ENCODE peak calls at places on chromosomes 1 and 21, in five cellular contexts. One of them, this sample, is unnamed.
A peak's percentile ranks its signal among the peaks of the same experiment; 100 is the strongest.

GRCh38 chr1:201887116-201887866 is 1.4 kb upstream of the SHISA4 start:
- DNase-seq in astrocyte of the spinal cord: no peak
- DNase-seq in cardiac fibroblast: no peak
- DNase-seq in CD8-positive, alpha-beta T cell: no peak
- DNase-seq in adrenal gland: peak; percentile 77
- DNase-seq in this sample: no peak

GRCh38 chr21:42439284-42440186 is 35.8 kb downstream of the UBASH3A start:
- DNase-seq in astrocyte of the spinal cord: no peak
- DNase-seq in cardiac fibroblast: no peak
- DNase-seq in CD8-positive, alpha-beta T cell: no peak
- DNase-seq in adrenal gland: no peak
- DNase-seq in this sample: no peak

GRCh38 chr1:203522237-203522636 is 28.3 kb downstream of the OPTC start:
- DNase-seq in astrocyte of the spinal cord: peak; percentile 48
- DNase-seq in cardiac fibroblast: no peak
- DNase-seq in CD8-positive, alpha-beta T cell: no peak
- DNase-seq in adrenal gland: no peak
- DNase-seq in this sample: no peak

GRCh38 chr1:182610606-182611194 is 6.5 kb upstream of the RGS16 start:
- DNase-seq in astrocyte of the spinal cord: no peak
- DNase-seq in cardiac fibroblast: no peak
- DNase-seq in CD8-positive, alpha-beta T cell: no peak
- DNase-seq in adrenal gland: no peak
- DNase-seq in this sample: no peak

GRCh38 chr1:144551107-144551542 is 41.6 kb upstream of the PPIAL4F start:
- DNase-seq in astrocyte of the spinal cord: no peak
- DNase-seq in cardiac fibroblast: no peak
- DNase-seq in CD8-positive, alpha-beta T cell: no peak
- DNase-seq in adrenal gland: no peak
- DNase-seq in this sample: no peak

GRCh38 chr1:168864266-168864665 is 135.3 kb upstream of the DPT start:
- DNase-seq in astrocyte of the spinal cord: no peak
- DNase-seq in cardiac fibroblast: no peak
- DNase-seq in CD8-positive, alpha-beta T cell: no peak
- DNase-seq in adrenal gland: no peak
- DNase-seq in this sample: no peak

GRCh38 chr1:44553771-44554170 is 120.5 kb downstream of the TMEM53 start:
- DNase-seq in astrocyte of the spinal cord: peak; percentile 23
- DNase-seq in cardiac fibroblast: peak; percentile 48
- DNase-seq in CD8-positive, alpha-beta T cell: no peak
- DNase-seq in adrenal gland: no peak
- DNase-seq in this sample: no peak

GRCh38 chr1:160779662-160780397 is 16.1 kb upstream of the LY9 start:
- DNase-seq in astrocyte of the spinal cord: no peak
- DNase-seq in cardiac fibroblast: no peak
- DNase-seq in CD8-positive, alpha-beta T cell: no peak
- DNase-seq in adrenal gland: no peak
- DNase-seq in this sample: no peak

GRCh38 chr1:162987866-162988265 is 81.3 kb upstream of the RGS4 start:
- DNase-seq in astrocyte of the spinal cord: peak; percentile 69
- DNase-seq in cardiac fibroblast: no peak
- DNase-seq in CD8-positive, alpha-beta T cell: no peak
- DNase-seq in adrenal gland: peak; percentile 40
- DNase-seq in this sample: no peak

GRCh38 chr1:225772323-225772768 is 5.3 kb upstream of the SRP9 start:
- DNase-seq in astrocyte of the spinal cord: peak; percentile 87
- DNase-seq in cardiac fibroblast: peak; percentile 92
- DNase-seq in CD8-positive, alpha-beta T cell: no peak
- DNase-seq in adrenal gland: peak; percentile 85
- DNase-seq in this sample: no peak

GRCh38 chr21:41481191-41481590 is 26.8 kb downstream of the TMPRSS2 start:
- DNase-seq in astrocyte of the spinal cord: peak; percentile 24
- DNase-seq in cardiac fibroblast: no peak
- DNase-seq in CD8-positive, alpha-beta T cell: no peak
- DNase-seq in adrenal gland: no peak
- DNase-seq in this sample: no peak

GRCh38 chr1:7117599-7118281 is 332.5 kb downstream of the CAMTA1 start:
- DNase-seq in astrocyte of the spinal cord: peak; percentile 96
- DNase-seq in cardiac fibroblast: peak; percentile 76
- DNase-seq in CD8-positive, alpha-beta T cell: no peak
- DNase-seq in adrenal gland: peak; percentile 18
- DNase-seq in this sample: no peak

GRCh38 chr1:97017895-97018294 is 296.3 kb downstream of the PTBP2 start:
- DNase-seq in astrocyte of the spinal cord: no peak
- DNase-seq in cardiac fibroblast: no peak
- DNase-seq in CD8-positive, alpha-beta T cell: no peak
- DNase-seq in adrenal gland: no peak
- DNase-seq in this sample: no peak

GRCh38 chr1:67853704-67854103 is 20.4 kb upstream of the GNG12 start:
- DNase-seq in astrocyte of the spinal cord: peak; percentile 92
- DNase-seq in cardiac fibroblast: peak; percentile 88
- DNase-seq in CD8-positive, alpha-beta T cell: no peak
- DNase-seq in adrenal gland: peak; percentile 67
- DNase-seq in this sample: no peak

GRCh38 chr1:179744401-179745130 is 1.5 kb downstream of the FAM163A start:
- DNase-seq in astrocyte of the spinal cord: no peak
- DNase-seq in cardiac fibroblast: no peak
- DNase-seq in CD8-positive, alpha-beta T cell: no peak
- DNase-seq in adrenal gland: no peak
- DNase-seq in this sample: no peak

GRCh38 chr1:229018674-229019295 is 252.1 kb upstream of the RAB4A start:
- DNase-seq in astrocyte of the spinal cord: no peak
- DNase-seq in cardiac fibroblast: no peak
- DNase-seq in CD8-positive, alpha-beta T cell: no peak
- DNase-seq in adrenal gland: no peak
- DNase-seq in this sample: no peak

GRCh38 chr1:164950453-164951052 is 391.6 kb downstream of the PBX1 start:
- DNase-seq in astrocyte of the spinal cord: no peak
- DNase-seq in cardiac fibroblast: no peak
- DNase-seq in CD8-positive, alpha-beta T cell: no peak
- DNase-seq in adrenal gland: no peak
- DNase-seq in this sample: no peak

GRCh38 chr1:34746785-34747637 is 7.8 kb upstream of the GJB5 start:
- DNase-seq in astrocyte of the spinal cord: no peak
- DNase-seq in cardiac fibroblast: no peak
- DNase-seq in CD8-positive, alpha-beta T cell: no peak
- DNase-seq in adrenal gland: no peak
- DNase-seq in this sample: no peak

GRCh38 chr21:45537746-45538291 is 4.4 kb downstream of the SLC19A1 start:
- DNase-seq in astrocyte of the spinal cord: no peak
- DNase-seq in cardiac fibroblast: no peak
- DNase-seq in CD8-positive, alpha-beta T cell: no peak
- DNase-seq in adrenal gland: peak; percentile 12
- DNase-seq in this sample: no peak

GRCh38 chr1:95252422-95252821 is 18.4 kb downstream of the RWDD3 start:
- DNase-seq in astrocyte of the spinal cord: no peak
- DNase-seq in cardiac fibroblast: no peak
- DNase-seq in CD8-positive, alpha-beta T cell: no peak
- DNase-seq in adrenal gland: no peak
- DNase-seq in this sample: no peak

GRCh38 chr21:28704746-28705145 is 287.9 kb downstream of the LTN1 start:
- DNase-seq in astrocyte of the spinal cord: peak; percentile 16
- DNase-seq in cardiac fibroblast: peak; percentile 72
- DNase-seq in CD8-positive, alpha-beta T cell: no peak
- DNase-seq in adrenal gland: no peak
- DNase-seq in this sample: no peak

GRCh38 chr1:101757985-101758384 is 238.7 kb downstream of the OLFM3 start:
- DNase-seq in astrocyte of the spinal cord: no peak
- DNase-seq in cardiac fibroblast: no peak
- DNase-seq in CD8-positive, alpha-beta T cell: no peak
- DNase-seq in adrenal gland: no peak
- DNase-seq in this sample: no peak

GRCh38 chr1:203797948-203798347 is 2.5 kb downstream of the ZBED6 start:
- DNase-seq in astrocyte of the spinal cord: no peak
- DNase-seq in cardiac fibroblast: no peak
- DNase-seq in CD8-positive, alpha-beta T cell: no peak
- DNase-seq in adrenal gland: no peak
- DNase-seq in this sample: no peak

GRCh38 chr1:26015358-26015757 is 6.2 kb upstream of the EXTL1 start:
- DNase-seq in astrocyte of the spinal cord: no peak
- DNase-seq in cardiac fibroblast: peak; percentile 89
- DNase-seq in CD8-positive, alpha-beta T cell: no peak
- DNase-seq in adrenal gland: peak; percentile 72
- DNase-seq in this sample: no peak

GRCh38 chr1:88519156-88519555 is 164.9 kb upstream of the PKN2 start:
- DNase-seq in astrocyte of the spinal cord: peak; percentile 77
- DNase-seq in cardiac fibroblast: no peak
- DNase-seq in CD8-positive, alpha-beta T cell: no peak
- DNase-seq in adrenal gland: no peak
- DNase-seq in this sample: no peak

GRCh38 chr21:33042812-33043211 is 17.1 kb downstream of the OLIG2 start:
- DNase-seq in astrocyte of the spinal cord: peak; percentile 95
- DNase-seq in cardiac fibroblast: peak; percentile 90
- DNase-seq in CD8-positive, alpha-beta T cell: no peak
- DNase-seq in adrenal gland: peak; percentile 23
- DNase-seq in this sample: no peak

GRCh38 chr1:111719561-111720239 is 19.5 kb downstream of the INKA2 start:
- DNase-seq in astrocyte of the spinal cord: no peak
- DNase-seq in cardiac fibroblast: peak; percentile 71
- DNase-seq in CD8-positive, alpha-beta T cell: no peak
- DNase-seq in adrenal gland: peak; percentile 43
- DNase-seq in this sample: no peak

GRCh38 chr1:6097117-6097595 is 51.5 kb downstream of the KCNAB2 start:
- DNase-seq in astrocyte of the spinal cord: no peak
- DNase-seq in cardiac fibroblast: no peak
- DNase-seq in CD8-positive, alpha-beta T cell: no peak
- DNase-seq in adrenal gland: no peak
- DNase-seq in this sample: no peak

GRCh38 chr1:193019442-193020026 is 39.6 kb downstream of the UCHL5 start:
- DNase-seq in astrocyte of the spinal cord: peak; percentile 73
- DNase-seq in cardiac fibroblast: peak; percentile 85
- DNase-seq in CD8-positive, alpha-beta T cell: no peak
- DNase-seq in adrenal gland: no peak
- DNase-seq in this sample: peak; percentile 60

GRCh38 chr1:181763736-181764135 is 280.4 kb downstream of the CACNA1E start:
- DNase-seq in astrocyte of the spinal cord: no peak
- DNase-seq in cardiac fibroblast: no peak
- DNase-seq in CD8-positive, alpha-beta T cell: no peak
- DNase-seq in adrenal gland: no peak
- DNase-seq in this sample: no peak

GRCh38 chr1:76106719-76107235 is 32.2 kb downstream of the ST6GALNAC3 start:
- DNase-seq in astrocyte of the spinal cord: no peak
- DNase-seq in cardiac fibroblast: no peak
- DNase-seq in CD8-positive, alpha-beta T cell: no peak
- DNase-seq in adrenal gland: no peak
- DNase-seq in this sample: no peak

GRCh38 chr1:153534933-153535663 is 693 bp downstream of the S100A6 start:
- DNase-seq in astrocyte of the spinal cord: peak; percentile 34
- DNase-seq in cardiac fibroblast: peak; percentile 58
- DNase-seq in CD8-positive, alpha-beta T cell: peak; percentile 13
- DNase-seq in adrenal gland: peak; percentile 73
- DNase-seq in this sample: peak; percentile 81

GRCh38 chr1:153532769-153533599 is 2.8 kb downstream of the S100A6 start:
- DNase-seq in astrocyte of the spinal cord: peak; percentile 87
- DNase-seq in cardiac fibroblast: peak; percentile 92
- DNase-seq in CD8-positive, alpha-beta T cell: peak; percentile 69
- DNase-seq in adrenal gland: peak; percentile 71
- DNase-seq in this sample: peak; percentile 87

GRCh38 chr1:153533689-153534201 is 2.0 kb downstream of the S100A6 start:
- DNase-seq in astrocyte of the spinal cord: peak; percentile 87
- DNase-seq in cardiac fibroblast: peak; percentile 82
- DNase-seq in CD8-positive, alpha-beta T cell: no peak
- DNase-seq in adrenal gland: no peak
- DNase-seq in this sample: no peak

GRCh38 chr1:153535664-153536585 is at the start of gene S100A6:
- DNase-seq in astrocyte of the spinal cord: peak; percentile 86
- DNase-seq in cardiac fibroblast: peak; percentile 93
- DNase-seq in CD8-positive, alpha-beta T cell: peak; percentile 77
- DNase-seq in adrenal gland: peak; percentile 87
- DNase-seq in this sample: peak; percentile 83

DNA sequence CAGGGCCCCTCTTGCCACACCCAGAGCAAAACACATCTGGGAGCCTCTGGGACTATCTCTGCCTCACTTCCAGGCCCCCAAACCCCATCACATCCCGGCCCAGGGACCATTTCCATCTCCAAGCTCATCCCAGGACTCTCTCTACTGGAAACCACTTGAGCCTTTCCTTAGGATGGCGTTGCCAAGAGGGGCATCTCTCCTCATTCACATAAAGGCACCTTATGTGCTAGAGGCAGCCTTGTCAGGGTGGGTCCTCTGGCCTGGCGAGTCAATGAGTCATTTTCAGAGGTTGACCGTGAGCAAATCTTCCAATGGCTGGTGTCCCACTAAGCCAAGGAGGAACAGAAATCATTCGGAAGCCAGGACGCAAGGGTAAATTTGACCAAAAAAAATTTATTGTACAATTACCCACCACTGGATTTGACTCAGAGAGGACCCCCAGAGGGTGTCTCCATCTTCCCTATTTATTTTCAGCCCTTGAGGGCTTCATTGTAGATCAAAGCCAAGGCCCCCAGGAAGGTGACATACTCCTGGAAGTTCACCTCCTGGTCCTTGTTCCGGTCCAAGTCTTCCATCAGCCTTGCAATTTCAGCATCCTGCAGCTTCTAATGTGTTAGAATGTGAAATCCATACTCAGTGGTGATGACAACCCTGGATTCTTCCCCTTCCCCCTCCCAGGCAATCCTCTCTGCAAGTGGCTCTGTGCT is 1.4 kb downstream of the S100A6 start:
- DNase-seq in astrocyte of the spinal cord: peak; percentile 43
- DNase-seq in cardiac fibroblast: peak; percentile 26
- DNase-seq in CD8-positive, alpha-beta T cell: no peak
- DNase-seq in adrenal gland: no peak
- DNase-seq in this sample: no peak
- H3K4me3 ChIP-seq in astrocyte of the spinal cord: peak overlapping the region; percentile 59
- H3K4me3 ChIP-seq in cardiac fibroblast: peak overlapping the region; percentile 94
- H3K4me3 ChIP-seq in CD8-positive, alpha-beta T cell: peak overlapping the region; percentile 99
- H3K4me3 ChIP-seq in adrenal gland: no peak overlapping the region
- H3K4me3 ChIP-seq in this sample: peak overlapping the region; percentile 90

GRCh38 chr1:54334996-54335395 is 71.2 kb downstream of the SSBP3 start:
- DNase-seq in astrocyte of the spinal cord: peak; percentile 42
- DNase-seq in cardiac fibroblast: peak; percentile 49
- DNase-seq in CD8-positive, alpha-beta T cell: no peak
- DNase-seq in adrenal gland: peak; percentile 45
- DNase-seq in this sample: no peak
- H3K4me3 ChIP-seq in astrocyte of the spinal cord: no peak overlapping the region
- H3K4me3 ChIP-seq in cardiac fibroblast: no peak overlapping the region
- H3K4me3 ChIP-seq in CD8-positive, alpha-beta T cell: no peak overlapping the region
- H3K4me3 ChIP-seq in adrenal gland: no peak overlapping the region
- H3K4me3 ChIP-seq in this sample: no peak overlapping the region

DNA sequence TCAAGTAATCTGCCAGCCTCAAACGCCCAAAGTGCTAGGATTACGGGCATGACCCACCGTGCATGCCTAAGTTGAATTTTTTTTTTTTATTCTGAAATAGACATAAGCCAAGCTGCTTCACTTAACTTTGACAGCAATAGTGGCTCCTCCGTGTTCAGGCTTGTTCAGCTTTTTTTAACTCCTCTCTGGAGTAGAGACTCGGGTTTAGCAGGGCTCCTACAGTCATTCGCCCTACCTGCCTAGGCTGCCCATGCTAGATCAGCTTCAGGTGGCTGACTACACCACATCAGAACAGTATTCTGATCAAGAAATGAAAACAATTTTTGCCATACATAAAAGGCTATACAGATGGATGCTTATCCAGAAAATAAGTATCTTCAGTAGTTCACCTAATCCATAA is 14.7 kb downstream of the ARID4B start:
- DNase-seq in astrocyte of the spinal cord: no peak
- DNase-seq in cardiac fibroblast: no peak
- DNase-seq in CD8-positive, alpha-beta T cell: no peak
- DNase-seq in adrenal gland: no peak
- DNase-seq in this sample: peak; percentile 32
- H3K4me3 ChIP-seq in astrocyte of the spinal cord: no peak overlapping the region
- H3K4me3 ChIP-seq in cardiac fibroblast: no peak overlapping the region
- H3K4me3 ChIP-seq in CD8-positive, alpha-beta T cell: no peak overlapping the region
- H3K4me3 ChIP-seq in adrenal gland: no peak overlapping the region
- H3K4me3 ChIP-seq in this sample: peak overlapping the region; percentile 74

GRCh38 chr21:37063433-37063832 is 9.4 kb downstream of the PIGP start:
- DNase-seq in astrocyte of the spinal cord: no peak
- DNase-seq in cardiac fibroblast: no peak
- DNase-seq in CD8-positive, alpha-beta T cell: no peak
- DNase-seq in adrenal gland: no peak
- DNase-seq in this sample: no peak
- H3K4me3 ChIP-seq in astrocyte of the spinal cord: no peak overlapping the region
- H3K4me3 ChIP-seq in cardiac fibroblast: no peak overlapping the region
- H3K4me3 ChIP-seq in CD8-positive, alpha-beta T cell: no peak overlapping the region
- H3K4me3 ChIP-seq in adrenal gland: no peak overlapping the region
- H3K4me3 ChIP-seq in this sample: no peak overlapping the region

This sample was measured in CD4-positive, CD25-positive, alpha-beta regulatory T cell.